ENCODE peak calls at places on chromosomes 16 and 17, in seven cellular contexts. One of them, this sample, is unnamed.
A peak's percentile ranks its signal among the peaks of the same experiment; 100 is the strongest.

GRCh38 chr16:58931436-58931835 is 197.3 kb upstream of the GOT2 start:
- DNase-seq in CD4-positive, CD25-positive, alpha-beta regulatory T cell: no peak
- DNase-seq in GM23248: no peak
- DNase-seq in body of pancreas: no peak
- DNase-seq in thoracic aorta: no peak
- DNase-seq in mesendoderm: no peak
- DNase-seq in cardiac muscle cell: no peak
- DNase-seq in this sample: no peak

GRCh38 chr17:77439382-77440013 is 298.7 kb downstream of the SEC14L1 start:
- DNase-seq in CD4-positive, CD25-positive, alpha-beta regulatory T cell: no peak
- DNase-seq in GM23248: peak; percentile 38
- DNase-seq in body of pancreas: no peak
- DNase-seq in thoracic aorta: no peak
- DNase-seq in mesendoderm: no peak
- DNase-seq in cardiac muscle cell: no peak
- DNase-seq in this sample: peak; percentile 22

GRCh38 chr17:69363488-69364210 is 36.7 kb upstream of the ABCA5 start:
- DNase-seq in CD4-positive, CD25-positive, alpha-beta regulatory T cell: no peak
- DNase-seq in GM23248: no peak
- DNase-seq in body of pancreas: no peak
- DNase-seq in thoracic aorta: no peak
- DNase-seq in mesendoderm: no peak
- DNase-seq in cardiac muscle cell: no peak
- DNase-seq in this sample: no peak

GRCh38 chr16:20735504-20735903 is 6.1 kb downstream of the THUMPD1 start:
- DNase-seq in CD4-positive, CD25-positive, alpha-beta regulatory T cell: no peak
- DNase-seq in GM23248: peak; percentile 34
- DNase-seq in body of pancreas: no peak
- DNase-seq in thoracic aorta: no peak
- DNase-seq in mesendoderm: no peak
- DNase-seq in cardiac muscle cell: peak; percentile 8
- DNase-seq in this sample: no peak

GRCh38 chr16:57527027-57527426 is 9.3 kb downstream of the CCDC102A start:
- DNase-seq in CD4-positive, CD25-positive, alpha-beta regulatory T cell: no peak
- DNase-seq in GM23248: no peak
- DNase-seq in body of pancreas: no peak
- DNase-seq in thoracic aorta: no peak
- DNase-seq in mesendoderm: no peak
- DNase-seq in cardiac muscle cell: no peak
- DNase-seq in this sample: no peak

GRCh38 chr17:44976198-44976597 is 8.1 kb upstream of the C1QL1 start:
- DNase-seq in CD4-positive, CD25-positive, alpha-beta regulatory T cell: no peak
- DNase-seq in GM23248: no peak
- DNase-seq in body of pancreas: no peak
- DNase-seq in thoracic aorta: no peak
- DNase-seq in mesendoderm: no peak
- DNase-seq in cardiac muscle cell: no peak
- DNase-seq in this sample: no peak

GRCh38 chr16:53043986-53044571 is 8.6 kb downstream of the CHD9NB start:
- DNase-seq in CD4-positive, CD25-positive, alpha-beta regulatory T cell: no peak
- DNase-seq in GM23248: no peak
- DNase-seq in body of pancreas: peak; percentile 68
- DNase-seq in thoracic aorta: no peak
- DNase-seq in mesendoderm: peak; percentile 97
- DNase-seq in cardiac muscle cell: no peak
- DNase-seq in this sample: no peak

GRCh38 chr16:77807071-77807470 is 18.7 kb downstream of the VAT1L start:
- DNase-seq in CD4-positive, CD25-positive, alpha-beta regulatory T cell: no peak
- DNase-seq in GM23248: no peak
- DNase-seq in body of pancreas: no peak
- DNase-seq in thoracic aorta: no peak
- DNase-seq in mesendoderm: no peak
- DNase-seq in cardiac muscle cell: no peak
- DNase-seq in this sample: no peak

GRCh38 chr17:79423811-79424465 is 186.9 kb downstream of the RBFOX3 start:
- DNase-seq in CD4-positive, CD25-positive, alpha-beta regulatory T cell: no peak
- DNase-seq in GM23248: no peak
- DNase-seq in body of pancreas: no peak
- DNase-seq in thoracic aorta: no peak
- DNase-seq in mesendoderm: no peak
- DNase-seq in cardiac muscle cell: no peak
- DNase-seq in this sample: no peak

GRCh38 chr17:79425686-79426085 is 185.2 kb downstream of the RBFOX3 start:
- DNase-seq in CD4-positive, CD25-positive, alpha-beta regulatory T cell: no peak
- DNase-seq in GM23248: no peak
- DNase-seq in body of pancreas: no peak
- DNase-seq in thoracic aorta: no peak
- DNase-seq in mesendoderm: no peak
- DNase-seq in cardiac muscle cell: no peak
- DNase-seq in this sample: no peak

GRCh38 chr17:79427621-79428539 is 183.0 kb downstream of the RBFOX3 start:
- DNase-seq in CD4-positive, CD25-positive, alpha-beta regulatory T cell: no peak
- DNase-seq in GM23248: no peak
- DNase-seq in body of pancreas: no peak
- DNase-seq in thoracic aorta: no peak
- DNase-seq in mesendoderm: no peak
- DNase-seq in cardiac muscle cell: no peak
- DNase-seq in this sample: no peak

GRCh38 chr17:79422236-79422635 is 188.6 kb downstream of the RBFOX3 start:
- DNase-seq in CD4-positive, CD25-positive, alpha-beta regulatory T cell: no peak
- DNase-seq in GM23248: no peak
- DNase-seq in body of pancreas: no peak
- DNase-seq in thoracic aorta: no peak
- DNase-seq in mesendoderm: no peak
- DNase-seq in cardiac muscle cell: no peak
- DNase-seq in this sample: no peak

DNA sequence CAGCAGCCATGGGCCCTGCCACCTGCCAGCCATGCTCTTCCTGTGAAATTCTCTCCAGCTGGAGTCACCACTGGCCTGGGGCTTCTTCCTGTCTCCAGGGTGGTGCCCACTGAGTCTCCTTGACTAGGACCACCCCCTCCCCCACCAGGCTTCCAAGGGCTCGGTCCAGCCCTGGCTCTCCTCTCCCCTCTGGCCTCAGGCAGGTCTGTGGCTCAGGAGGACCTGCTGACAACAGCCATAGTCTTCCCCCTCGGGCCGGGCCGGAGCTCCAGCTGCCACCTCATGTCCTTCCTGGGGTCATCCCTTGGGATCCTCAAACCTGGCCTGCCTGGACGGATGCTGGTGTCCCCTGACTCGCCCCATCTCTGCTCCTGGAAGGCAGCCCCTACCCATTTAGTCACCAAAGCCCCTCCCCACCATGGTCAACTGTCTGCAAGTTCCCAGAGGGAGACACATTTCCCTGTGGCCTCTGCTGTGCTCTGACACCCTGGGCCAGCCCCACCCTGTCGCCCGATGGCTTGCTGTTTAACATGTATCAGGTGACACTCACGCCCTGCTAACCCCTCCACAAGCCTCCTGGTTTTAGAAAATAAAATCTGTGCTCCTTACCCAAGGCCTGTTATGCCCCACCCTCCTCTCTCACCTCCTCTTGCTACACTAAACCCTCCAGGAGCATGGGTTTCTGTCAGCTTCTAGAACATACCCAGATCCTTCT is 186.2 kb downstream of the RBFOX3 start:
- DNase-seq in CD4-positive, CD25-positive, alpha-beta regulatory T cell: no peak
- DNase-seq in GM23248: no peak
- DNase-seq in body of pancreas: no peak
- DNase-seq in thoracic aorta: no peak
- DNase-seq in mesendoderm: peak; percentile 34
- DNase-seq in cardiac muscle cell: no peak
- DNase-seq in this sample: no peak
- H3K27me3 ChIP-seq in CD4-positive, CD25-positive, alpha-beta regulatory T cell: no peaks in the 10 kb centered on the region
- H3K27me3 ChIP-seq in GM23248: peaks cover 3% of the 10 kb centered on the region
- H3K27me3 ChIP-seq in body of pancreas: no peaks in the 10 kb centered on the region
- H3K27me3 ChIP-seq in thoracic aorta: no peaks in the 10 kb centered on the region
- H3K27me3 ChIP-seq in mesendoderm: no peaks in the 10 kb centered on the region
- H3K27me3 ChIP-seq in cardiac muscle cell: no peaks in the 10 kb centered on the region
- H3K27me3 ChIP-seq in this sample: no peaks in the 10 kb centered on the region

GRCh38 chr16:3027983-3028715 is 4.3 kb downstream of the THOC6 start:
- DNase-seq in CD4-positive, CD25-positive, alpha-beta regulatory T cell: peak; percentile 84
- DNase-seq in GM23248: peak; percentile 82
- DNase-seq in body of pancreas: peak; percentile 95
- DNase-seq in thoracic aorta: no peak
- DNase-seq in mesendoderm: peak; percentile 93
- DNase-seq in cardiac muscle cell: peak; percentile 79
- DNase-seq in this sample: peak; percentile 91

GRCh38 chr16:3025032-3026002 is 1.5 kb downstream of the THOC6 start:
- DNase-seq in CD4-positive, CD25-positive, alpha-beta regulatory T cell: no peak
- DNase-seq in GM23248: no peak
- DNase-seq in body of pancreas: no peak
- DNase-seq in thoracic aorta: no peak
- DNase-seq in mesendoderm: no peak
- DNase-seq in cardiac muscle cell: no peak
- DNase-seq in this sample: no peak

GRCh38 chr16:3026003-3026378 is 2.2 kb downstream of the THOC6 start:
- DNase-seq in CD4-positive, CD25-positive, alpha-beta regulatory T cell: no peak
- DNase-seq in GM23248: no peak
- DNase-seq in body of pancreas: no peak
- DNase-seq in thoracic aorta: no peak
- DNase-seq in mesendoderm: no peak
- DNase-seq in cardiac muscle cell: no peak
- DNase-seq in this sample: no peak

GRCh38 chr16:3027488-3027795 is 3.6 kb downstream of the THOC6 start:
- DNase-seq in CD4-positive, CD25-positive, alpha-beta regulatory T cell: no peak
- DNase-seq in GM23248: no peak
- DNase-seq in body of pancreas: no peak
- DNase-seq in thoracic aorta: no peak
- DNase-seq in mesendoderm: no peak
- DNase-seq in cardiac muscle cell: no peak
- DNase-seq in this sample: no peak

DNA sequence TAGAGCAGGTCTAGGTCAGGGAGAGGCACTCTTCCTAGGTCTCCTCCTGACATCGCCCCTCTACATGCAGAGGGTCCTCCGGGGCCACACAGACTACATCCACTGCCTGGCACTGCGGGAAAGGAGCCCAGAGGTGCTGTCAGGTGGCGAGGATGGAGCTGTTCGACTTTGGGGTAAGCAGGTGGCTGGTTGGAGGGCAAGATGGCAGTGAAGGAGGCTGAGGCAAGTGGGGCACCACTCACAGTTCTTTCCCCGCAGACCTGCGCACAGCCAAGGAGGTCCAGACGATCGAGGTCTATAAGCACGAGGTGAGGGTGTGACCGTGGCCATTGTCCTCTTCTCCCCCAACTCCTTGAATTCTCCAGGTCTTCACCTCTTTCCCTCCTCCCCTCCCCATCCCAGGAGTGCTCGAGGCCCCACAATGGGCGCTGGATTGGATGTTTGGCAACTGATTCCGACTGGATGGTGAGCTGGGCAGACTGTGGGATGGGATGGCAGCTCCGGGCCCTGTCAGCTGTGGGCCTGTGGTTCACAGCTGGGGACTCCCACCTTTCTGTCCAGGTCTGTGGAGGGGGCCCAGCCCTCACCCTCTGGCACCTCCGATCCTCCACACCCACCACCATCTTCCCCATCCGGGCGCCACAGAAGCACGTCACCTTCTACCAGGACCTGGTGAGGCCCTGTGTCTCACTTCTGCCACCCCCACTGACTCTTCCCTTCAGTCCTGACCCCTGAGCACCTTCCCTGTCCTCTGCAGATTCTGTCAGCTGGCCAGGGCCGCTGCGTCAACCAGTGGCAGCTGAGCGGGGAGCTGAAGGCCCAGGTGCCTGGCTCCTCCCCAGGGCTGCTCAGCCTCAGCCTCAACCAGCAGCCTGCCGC is 3.0 kb downstream of the THOC6 start:
- DNase-seq in CD4-positive, CD25-positive, alpha-beta regulatory T cell: no peak
- DNase-seq in GM23248: no peak
- DNase-seq in body of pancreas: no peak
- DNase-seq in thoracic aorta: no peak
- DNase-seq in mesendoderm: no peak
- DNase-seq in cardiac muscle cell: no peak
- DNase-seq in this sample: no peak
- H3K27ac ChIP-seq in CD4-positive, CD25-positive, alpha-beta regulatory T cell: no peak overlapping the region
- H3K27ac ChIP-seq in GM23248: no peak overlapping the region
- H3K27ac ChIP-seq in body of pancreas: no peak overlapping the region
- H3K27ac ChIP-seq in thoracic aorta: no peak overlapping the region
- H3K27ac ChIP-seq in mesendoderm: no peak overlapping the region
- H3K27ac ChIP-seq in cardiac muscle cell: no peak overlapping the region
- H3K27ac ChIP-seq in this sample: no peak overlapping the region

GRCh38 chr16:67395458-67396158 is 2.3 kb upstream of the TPPP3 start:
- DNase-seq in CD4-positive, CD25-positive, alpha-beta regulatory T cell: no peak
- DNase-seq in GM23248: peak; percentile 45
- DNase-seq in body of pancreas: peak; percentile 90
- DNase-seq in thoracic aorta: no peak
- DNase-seq in mesendoderm: no peak
- DNase-seq in cardiac muscle cell: no peak
- DNase-seq in this sample: no peak

GRCh38 chr16:67393790-67394270 is 532 bp upstream of the TPPP3 start:
- DNase-seq in CD4-positive, CD25-positive, alpha-beta regulatory T cell: no peak
- DNase-seq in GM23248: no peak
- DNase-seq in body of pancreas: no peak
- DNase-seq in thoracic aorta: no peak
- DNase-seq in mesendoderm: peak; percentile 60
- DNase-seq in cardiac muscle cell: no peak
- DNase-seq in this sample: no peak

GRCh38 chr16:67395105-67395457 is 1.8 kb upstream of the TPPP3 start:
- DNase-seq in CD4-positive, CD25-positive, alpha-beta regulatory T cell: no peak
- DNase-seq in GM23248: no peak
- DNase-seq in body of pancreas: no peak
- DNase-seq in thoracic aorta: no peak
- DNase-seq in mesendoderm: no peak
- DNase-seq in cardiac muscle cell: no peak
- DNase-seq in this sample: no peak

GRCh38 chr16:67393111-67393789 is at the start of gene TPPP3:
- DNase-seq in CD4-positive, CD25-positive, alpha-beta regulatory T cell: peak; percentile 7
- DNase-seq in GM23248: peak; percentile 91
- DNase-seq in body of pancreas: peak; percentile 89
- DNase-seq in thoracic aorta: peak; percentile 53
- DNase-seq in mesendoderm: peak; percentile 91
- DNase-seq in cardiac muscle cell: peak; percentile 83
- DNase-seq in this sample: peak; percentile 77

GRCh38 chr16:67394271-67395104 is 1.2 kb upstream of the TPPP3 start:
- DNase-seq in CD4-positive, CD25-positive, alpha-beta regulatory T cell: no peak
- DNase-seq in GM23248: peak; percentile 53
- DNase-seq in body of pancreas: no peak
- DNase-seq in thoracic aorta: no peak
- DNase-seq in mesendoderm: peak; percentile 51
- DNase-seq in cardiac muscle cell: no peak
- DNase-seq in this sample: no peak
- H3K27me3 ChIP-seq in CD4-positive, CD25-positive, alpha-beta regulatory T cell: no peaks in the 10 kb centered on the region
- H3K27me3 ChIP-seq in GM23248: no peaks in the 10 kb centered on the region
- H3K27me3 ChIP-seq in body of pancreas: peaks cover 7% of the 10 kb centered on the region
- H3K27me3 ChIP-seq in thoracic aorta: peaks cover 3% of the 10 kb centered on the region
- H3K27me3 ChIP-seq in mesendoderm: peaks cover 20% of the 10 kb centered on the region
- H3K27me3 ChIP-seq in cardiac muscle cell: peaks cover 53% of the 10 kb centered on the region
- H3K27me3 ChIP-seq in this sample: no peaks in the 10 kb centered on the region

DNA sequence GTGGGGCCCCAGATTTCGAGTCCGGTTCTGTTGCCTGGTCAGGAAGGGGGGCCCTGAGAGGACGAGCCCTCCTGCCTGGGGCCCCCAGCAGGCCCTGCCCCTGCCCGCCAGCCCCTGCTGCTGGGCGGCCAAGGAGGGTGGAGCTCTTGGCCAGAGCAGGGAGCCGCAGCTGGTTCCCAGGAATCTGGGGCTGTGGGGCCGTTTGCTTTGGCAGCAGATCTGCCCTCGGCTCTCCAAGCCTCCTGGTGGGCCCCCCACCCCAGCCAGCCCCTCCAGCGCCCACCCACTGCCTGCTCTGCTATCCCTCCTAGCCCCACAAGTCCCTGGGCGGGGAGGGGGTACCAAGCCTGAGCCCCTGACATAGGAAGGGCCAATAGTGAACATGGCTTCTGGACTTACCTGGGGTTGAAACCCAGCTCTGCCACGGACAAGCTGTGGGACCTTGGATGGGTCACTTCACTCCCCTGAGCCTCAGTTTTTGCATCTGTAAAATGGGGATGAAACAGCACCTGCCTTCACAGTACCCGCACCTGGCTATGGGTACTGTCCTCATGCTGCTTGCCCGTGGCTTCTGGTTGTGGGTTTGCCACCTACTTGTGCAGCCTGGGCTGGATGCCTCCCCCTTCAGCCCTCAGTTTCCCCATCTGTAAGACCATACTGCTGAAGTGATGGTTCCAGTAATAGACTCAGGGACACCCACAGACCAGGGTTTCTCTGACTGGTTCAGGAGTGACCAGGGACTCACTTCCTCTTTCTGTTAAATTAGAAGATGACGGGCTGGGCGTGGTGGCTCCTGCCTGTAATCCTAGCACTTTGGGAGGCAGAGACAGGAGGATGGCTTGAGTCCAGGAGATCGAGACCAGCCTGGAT is 9.2 kb downstream of the GLIS2 start:
- DNase-seq in CD4-positive, CD25-positive, alpha-beta regulatory T cell: no peak
- DNase-seq in GM23248: no peak
- DNase-seq in body of pancreas: no peak
- DNase-seq in thoracic aorta: no peak
- DNase-seq in mesendoderm: no peak
- DNase-seq in cardiac muscle cell: no peak
- DNase-seq in this sample: peak; percentile 16
- H3K27ac ChIP-seq in CD4-positive, CD25-positive, alpha-beta regulatory T cell: no peak overlapping the region
- H3K27ac ChIP-seq in GM23248: no peak overlapping the region
- H3K27ac ChIP-seq in body of pancreas: peak overlapping the region; percentile 74
- H3K27ac ChIP-seq in thoracic aorta: peak overlapping the region; percentile 94
- H3K27ac ChIP-seq in mesendoderm: no peak overlapping the region
- H3K27ac ChIP-seq in cardiac muscle cell: peak overlapping the region; percentile 81
- H3K27ac ChIP-seq in this sample: no peak overlapping the region